ENCODE peak calls at places on chromosomes 6 and 20, in ten cellular contexts. H is fibroblast of villous mesenchyme; J is dorsolateral prefrontal cortex; L is NCI-H524; O is HL-60; P is lower leg skin; M is T-helper 2 cell treated with Interferon-gamma antibody and Interleukin-4, amounts not matched to agents 5 μg/mL and 100 μg/mL, for 36 hours; Y is GM06990; Z is A172; K is Caki2. N is an unnamed sample.

GRCh38 chr6:31407699-31408098 is 4.3 kb downstream of the MICA start:
- DNase-seq in O (no peak), J (no peak), H (peak; percentile 82), L (no peak), Z (peak; percentile 60), M (no peak), K (no peak), P (no peak), Y (no peak), N (no peak)

GRCh38 chr6:149081281-149081680 is 236.2 kb upstream of the TAB2 start:
- DNase-seq in O (no peak), M (no peak), P (no peak), H (no peak), Y (no peak), K (no peak), J (no peak), L (no peak), Z (no peak), N (no peak)

GRCh38 chr6:29112135-29112534 is 4.3 kb downstream of the OR2J3 start:
- DNase-seq in P (no peak), M (no peak), J (no peak), L (no peak), O (no peak), H (no peak), Y (no peak), Z (no peak), K (no peak), N (no peak)

GRCh38 chr6:111683126-111683525 is 77.4 kb upstream of the TRAF3IP2 start:
- DNase-seq in L (no peak), Y (no peak), Z (no peak), J (no peak), K (no peak), P (no peak), O (no peak), M (no peak), H (no peak), N (no peak)

GRCh38 chr20:62892348-62893304 is 31.0 kb upstream of the TCFL5 start:
- DNase-seq in M (no peak), L (no peak), P (no peak), J (no peak), Y (no peak), K (no peak), O (no peak), Z (no peak), H (no peak), N (no peak)

GRCh38 chr6:152048921-152049320 is 241.4 kb downstream of the ESR1 start:
- DNase-seq in Y (no peak), O (no peak), M (no peak), Z (no peak), K (no peak), J (no peak), P (no peak), L (no peak), H (no peak), N (no peak)

GRCh38 chr6:166369741-166370140 is 13.0 kb downstream of the MPC1 start:
- DNase-seq in M (no peak), K (no peak), H (no peak), O (no peak), L (no peak), P (no peak), J (no peak), Z (no peak), Y (no peak), N (no peak)

GRCh38 chr20:34834459-34834893 is 9.0 kb upstream of the NCOA6 start:
- DNase-seq in H (peak; percentile 49), Y (no peak), L (peak; percentile 20), P (no peak), Z (peak; percentile 29), J (no peak), O (no peak), M (no peak), K (peak; percentile 48), N (no peak)

GRCh38 chr6:9540534-9541126 is 874.2 kb downstream of the TFAP2A start:
- DNase-seq in Y (no peak), P (no peak), O (peak; percentile 22), K (peak; percentile 72), L (peak; percentile 33), Z (peak; percentile 63), H (peak; percentile 57), M (no peak), J (no peak), N (peak; percentile 5)

GRCh38 chr6:32110632-32111031 is 1.5 kb upstream of the TNXB start:
- DNase-seq in Y (no peak), H (no peak), M (no peak), O (no peak), P (no peak), L (no peak), K (no peak), Z (no peak), J (no peak), N (no peak)

GRCh38 chr6:47197672-47198640 is 111.7 kb downstream of the TNFRSF21 start:
- DNase-seq in O (no peak), H (peak; percentile 17), P (no peak), L (no peak), Z (no peak), M (no peak), J (no peak), K (no peak), Y (peak; percentile 18), N (no peak)

GRCh38 chr6:28353981-28354676 is 4.4 kb downstream of the ZKSCAN3 start:
- DNase-seq in J (peak; percentile 48), Z (peak; percentile 51), O (peak; percentile 78), K (peak; percentile 86), M (no peak), H (peak; percentile 20), P (no peak), Y (no peak), L (no peak), N (no peak)

GRCh38 chr6:31114540-31114876 is at the start of gene PSORS1C1:
- DNase-seq in K (peak; percentile 80), H (peak; percentile 90), M (no peak), L (no peak), J (peak; percentile 58), Z (peak; percentile 96), Y (no peak), P (peak; percentile 89), O (no peak), N (no peak)

GRCh38 chr6:107075951-107076381 is 39.3 kb downstream of the BEND3 start:
- DNase-seq in K (no peak), Z (no peak), O (no peak), Y (no peak), J (peak; percentile 49), P (no peak), L (no peak), H (peak; percentile 48), M (no peak), N (no peak)

GRCh38 chr20:38108438-38109024 is 56.5 kb downstream of the TGM2 start:
- DNase-seq in O (no peak), J (no peak), Y (no peak), M (no peak), Z (peak; percentile 29), P (no peak), L (peak; percentile 36), K (no peak), H (peak; percentile 98), N (no peak)

GRCh38 chr20:62922451-62922921 is 3.8 kb downstream of the DIDO1 start:
- DNase-seq in P (no peak), H (no peak), O (no peak), K (no peak), Y (no peak), J (no peak), Z (no peak), M (no peak), L (no peak), N (no peak)

GRCh38 chr20:1855113-1855512 is 40.1 kb upstream of the SIRPA start:
- DNase-seq in Z (no peak), H (no peak), Y (no peak), M (no peak), K (no peak), P (no peak), J (no peak), L (no peak), O (no peak), N (no peak)

GRCh38 chr6:44563397-44563796 is 175.9 kb downstream of the CDC5L start:
- DNase-seq in Y (no peak), P (no peak), Z (no peak), M (no peak), L (no peak), J (no peak), O (no peak), K (no peak), H (no peak), N (no peak)

GRCh38 chr20:10433623-10434466 is at the start of gene MKKS:
- DNase-seq in P (peak; percentile 83), M (peak; percentile 86), H (peak; percentile 94), Y (peak; percentile 93), J (peak; percentile 71), Z (peak; percentile 78), K (peak; percentile 94), O (peak; percentile 90), L (peak; percentile 81), N (peak; percentile 82)

GRCh38 chr20:63351811-63352591 is 9.1 kb downstream of the CHRNA4 start:
- DNase-seq in O (no peak), Z (no peak), J (peak; percentile 65), H (no peak), M (no peak), Y (no peak), P (no peak), K (no peak), L (peak; percentile 33), N (peak; percentile 50)

GRCh38 chr6:34132486-34133185 is 13.3 kb downstream of the GRM4 start:
- DNase-seq in Z (peak; percentile 40), M (peak; percentile 9), L (no peak), H (peak; percentile 39), K (peak; percentile 61), P (no peak), Y (no peak), O (no peak), J (no peak), N (peak; percentile 73)

GRCh38 chr6:129251669-129252376 is 368.9 kb downstream of the LAMA2 start:
- DNase-seq in Z (peak; percentile 51), H (peak; percentile 77), J (no peak), P (peak; percentile 42), K (peak; percentile 56), Y (peak; percentile 5), O (peak; percentile 41), L (peak; percentile 56), M (peak; percentile 48), N (peak; percentile 65)

GRCh38 chr6:152874846-152875568 is 107.8 kb downstream of the FBXO5 start:
- DNase-seq in L (no peak), J (no peak), Y (no peak), O (no peak), M (no peak), K (no peak), P (no peak), Z (no peak), H (no peak), N (no peak)

GRCh38 chr20:38168791-38169589 is 3.9 kb upstream of the TGM2 start:
- DNase-seq in J (no peak), Y (no peak), K (no peak), M (no peak), H (no peak), O (peak; percentile 63), P (no peak), L (no peak), Z (peak; percentile 58), N (no peak)

GRCh38 chr6:1735239-1735803 is 125.6 kb downstream of the FOXC1 start:
- DNase-seq in Z (no peak), M (no peak), L (no peak), Y (no peak), K (no peak), P (no peak), H (no peak), O (no peak), J (no peak), N (no peak)

GRCh38 chr20:31560094-31560899 is 44.8 kb upstream of the ID1 start:
- DNase-seq in L (peak; percentile 43), Z (peak; percentile 85), K (peak; percentile 85), M (peak; percentile 60), Y (no peak), P (peak; percentile 55), O (peak; percentile 93), H (peak; percentile 91), J (no peak), N (peak; percentile 77)

GRCh38 chr6:4973972-4974885 is 29.6 kb downstream of the RPP40 start:
- DNase-seq in Y (no peak), L (no peak), P (no peak), H (peak; percentile 39), Z (no peak), J (no peak), M (no peak), O (no peak), K (no peak), N (no peak)

GRCh38 chr6:40400738-40401137 is 186.4 kb downstream of the LRFN2 start:
- DNase-seq in O (no peak), J (no peak), Z (no peak), P (no peak), H (no peak), K (no peak), M (no peak), L (no peak), Y (no peak), N (no peak)

N was measured in neural crest cell.